ENCODE peak calls at places on chromosomes 13 and 19, in eight cellular contexts. W is ascending aorta, R is neuronal stem cell, Q is kidney, E is aorta, C is fibroblast of lung, I is sigmoid colon, F is IMR-90. G is an unnamed sample.
A peak's percentile ranks its signal among the peaks of the same experiment; 100 is the strongest.

GRCh38 chr13:33994198-33994597 is 176.2 kb downstream of the RFC3 start:
- DNase-seq in E (no peak), W (no peak), F (no peak), R (no peak), I (no peak), C (no peak), Q (no peak), G (no peak)

GRCh38 chr19:53509845-53510244 is 28.1 kb upstream of the ZNF331 start:
- DNase-seq in C (no peak), W (no peak), F (no peak), R (no peak), Q (no peak), E (no peak), I (no peak), G (no peak)

GRCh38 chr13:102117175-102117830 is 284.5 kb downstream of the FGF14 start:
- DNase-seq in R (no peak), W (no peak), I (no peak), C (no peak), E (no peak), Q (no peak), F (no peak), G (no peak)

GRCh38 chr19:51321799-51322198 is 10.4 kb downstream of the IGLON5 start:
- DNase-seq in E (no peak), W (no peak), F (no peak), Q (no peak), R (no peak), I (no peak), C (no peak), G (no peak)

GRCh38 chr13:35479223-35479536 is 2.7 kb upstream of the MAB21L1 start:
- DNase-seq in F (no peak), C (no peak), Q (no peak), W (no peak), I (no peak), E (no peak), R (no peak), G (no peak)

GRCh38 chr13:49602005-49602404 is 16.6 kb upstream of the RCBTB1 start:
- DNase-seq in E (no peak), C (no peak), R (no peak), Q (no peak), W (no peak), I (no peak), F (peak; percentile 10), G (no peak)

GRCh38 chr13:78638216-78638615 is 20.7 kb downstream of the OBI1 start:
- DNase-seq in W (no peak), R (no peak), F (no peak), C (peak; percentile 6), E (no peak), I (no peak), Q (no peak), G (no peak)

GRCh38 chr13:36323951-36324566 is 22.1 kb downstream of the SPART start:
- DNase-seq in W (no peak), C (peak; percentile 60), Q (no peak), E (no peak), F (peak; percentile 52), R (no peak), I (no peak), G (no peak)

GRCh38 chr19:32469796-32470195 is 64.2 kb downstream of the DPY19L3 start:
- DNase-seq in E (no peak), Q (no peak), F (peak; percentile 50), R (no peak), C (no peak), W (no peak), I (no peak), G (no peak)

GRCh38 chr13:98026457-98026857 is 73.0 kb downstream of the IPO5 start:
- DNase-seq in F (peak; percentile 40), I (no peak), C (peak; percentile 8), W (no peak), R (no peak), Q (no peak), E (no peak), G (no peak)

GRCh38 chr19:15337202-15337601 is 4.9 kb upstream of the BRD4 start:
- DNase-seq in Q (peak; percentile 9), C (peak; percentile 62), W (no peak), E (no peak), F (peak; percentile 80), R (no peak), I (no peak), G (no peak)

GRCh38 chr19:7348587-7349230 is at the start of gene ARHGEF18:
- DNase-seq in Q (peak; percentile 75), F (no peak), E (peak; percentile 64), C (no peak), I (peak; percentile 61), R (no peak), W (no peak), G (peak; percentile 97)

GRCh38 chr19:17681505-17682125 is 6.5 kb downstream of the UNC13A start:
- DNase-seq in C (peak; percentile 43), W (no peak), Q (peak; percentile 82), R (no peak), F (peak; percentile 56), E (no peak), I (no peak), G (no peak)

GRCh38 chr19:40191836-40192646 is 815 bp downstream of the MAP3K10 start:
- DNase-seq in Q (peak; percentile 80), I (peak; percentile 70), W (no peak), R (peak; percentile 61), E (no peak), F (peak; percentile 19), C (peak; percentile 25), G (no peak)

GRCh38 chr19:20318616-20319015 is 151.6 kb downstream of the ZNF486 start:
- DNase-seq in R (no peak), W (no peak), F (no peak), C (no peak), E (no peak), Q (no peak), I (no peak), G (no peak)

GRCh38 chr19:9078651-9079050 is 8.2 kb upstream of the OR1M1 start:
- DNase-seq in R (no peak), Q (no peak), I (no peak), C (no peak), E (no peak), F (no peak), W (no peak), G (no peak)

GRCh38 chr19:44308011-44308410 is 3.2 kb upstream of the ZNF235 start:
- DNase-seq in W (no peak), R (no peak), C (peak; percentile 22), Q (no peak), E (no peak), F (no peak), I (no peak), G (no peak)

GRCh38 chr13:20446900-20447299 is 78.8 kb downstream of the CRYL1 start:
- DNase-seq in F (no peak), C (no peak), W (no peak), R (no peak), Q (no peak), E (no peak), I (no peak), G (no peak)

GRCh38 chr13:97026759-97027555 is 32.7 kb upstream of the OXGR1 start:
- DNase-seq in F (no peak), C (peak; percentile 3), W (no peak), E (no peak), R (no peak), Q (no peak), I (no peak), G (no peak)

DNA sequence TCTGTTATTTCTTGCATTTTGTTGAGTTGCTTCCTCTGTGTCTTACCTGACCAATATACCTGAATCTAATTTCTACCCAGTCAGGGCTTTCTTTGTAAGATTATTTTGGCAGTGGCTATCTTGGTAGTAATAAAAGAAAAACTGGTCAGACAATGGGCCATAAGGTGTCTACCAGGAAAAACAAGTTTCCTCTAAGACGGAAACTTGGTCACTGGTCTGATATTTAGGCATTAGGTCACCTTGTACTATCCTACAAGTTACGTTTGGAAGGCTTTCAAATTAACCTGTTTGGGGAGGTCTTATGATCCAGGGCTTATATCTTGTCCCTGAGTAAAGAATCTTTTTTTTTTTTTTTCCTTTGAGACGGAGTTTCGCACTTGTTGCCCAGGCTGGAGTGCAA is 9.2 kb downstream of the ZNF823 start:
- DNase-seq in Q (no peak), F (no peak), C (no peak), E (no peak), R (no peak), I (no peak), W (no peak), G (no peak)
- H3K27ac ChIP-seq in Q (no peak overlapping the region), F (no peak overlapping the region), C (no peak overlapping the region), E (no peak overlapping the region), R (no peak overlapping the region), I (no peak overlapping the region), W (no peak overlapping the region), G (no peak overlapping the region)

DNA sequence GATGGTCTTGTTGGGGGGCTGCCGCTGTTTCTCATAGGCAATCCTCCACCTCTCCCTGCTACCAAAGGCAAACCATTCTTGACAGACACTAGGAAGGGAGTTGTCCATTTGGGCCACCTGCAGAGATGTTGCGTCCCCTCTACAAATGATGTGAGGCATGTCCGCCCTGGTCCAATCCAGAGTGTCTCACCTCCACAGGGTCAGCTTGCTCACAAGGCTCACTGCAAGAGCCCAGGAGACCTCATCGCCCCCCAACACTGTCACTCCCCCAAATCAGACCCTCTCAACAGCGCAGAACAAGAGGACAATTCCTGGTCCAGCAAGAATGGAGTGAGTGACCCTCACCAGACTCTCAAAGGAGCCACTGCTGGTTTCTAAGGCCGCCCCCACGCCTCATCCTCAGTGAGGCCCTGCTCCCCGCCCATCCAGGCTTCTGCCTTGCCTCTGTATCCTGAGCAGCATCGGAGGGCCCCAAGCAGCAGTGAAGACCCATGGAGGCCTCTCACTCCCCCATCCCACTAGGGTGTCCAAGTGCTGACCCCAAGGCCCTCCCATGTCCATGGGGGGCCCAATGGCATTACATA is 6.5 kb downstream of the HNRNPL start:
- DNase-seq in E (peak; percentile 29), R (no peak), W (no peak), F (no peak), C (no peak), Q (no peak), I (no peak), G (no peak)
- H3K36me3 ChIP-seq in E (peaks cover 37% of the 10 kb centered on the region), R (peaks cover 100% of the 10 kb centered on the region), W (peaks cover 93% of the 10 kb centered on the region), F (peaks cover 86% of the 10 kb centered on the region), C (peaks cover 58% of the 10 kb centered on the region), Q (peaks cover 78% of the 10 kb centered on the region), I (peaks cover 92% of the 10 kb centered on the region), G (peaks cover 92% of the 10 kb centered on the region)

DNA sequence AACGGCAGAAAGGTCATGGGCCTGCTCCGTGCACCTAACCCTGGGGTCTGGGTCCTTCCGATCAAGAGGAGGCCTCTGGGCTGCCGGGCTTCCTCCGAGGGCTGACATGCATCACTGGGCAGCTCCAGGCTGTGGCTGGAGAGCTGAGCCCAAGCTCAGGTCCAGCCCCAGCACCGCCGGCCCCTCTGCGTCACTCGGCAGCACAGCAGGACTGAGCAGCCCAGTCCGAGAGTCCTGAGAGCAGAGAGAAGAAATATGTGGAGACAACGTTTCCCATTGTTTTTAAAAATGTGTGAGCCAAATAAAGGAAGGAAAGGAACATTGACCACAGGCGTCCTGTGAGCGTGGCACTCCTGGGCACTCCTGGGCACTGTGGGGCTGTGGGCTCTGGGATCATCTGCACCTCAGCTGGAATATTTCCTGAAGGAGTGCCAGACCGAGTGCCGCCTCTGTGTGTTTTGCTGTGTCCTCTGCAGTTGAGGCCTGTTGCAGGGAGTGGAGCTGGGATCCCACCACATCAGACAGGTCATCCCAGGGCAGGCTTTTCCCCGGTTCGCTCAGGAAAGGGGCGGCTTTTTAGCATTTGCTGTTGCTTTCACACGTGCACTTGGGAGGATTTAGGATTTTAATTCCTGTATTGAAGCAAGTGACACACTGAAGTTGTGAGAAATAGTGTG is 37.8 kb upstream of the TFDP1 start:
- DNase-seq in F (peak; percentile 28), Q (peak; percentile 91), I (no peak), C (no peak), R (no peak), E (peak; percentile 73), W (no peak), G (no peak)
- H3K27ac ChIP-seq in F (no peak overlapping the region), Q (peak overlapping the region; percentile 40), I (peak overlapping the region; percentile 68), C (peak overlapping the region; percentile 57), R (peak overlapping the region; percentile 10), E (peak overlapping the region; percentile 7), W (peak overlapping the region; percentile 56), G (no peak overlapping the region)

GRCh38 chr19:55464669-55465068 is at the start of gene C19orf85:
- DNase-seq in Q (no peak), C (no peak), R (peak; percentile 81), E (no peak), W (no peak), I (no peak), F (no peak), G (no peak)
- H3K36me3 ChIP-seq in Q (no peaks in the 10 kb centered on the region), C (no peaks in the 10 kb centered on the region), R (no peaks in the 10 kb centered on the region), E (no peaks in the 10 kb centered on the region), W (no peaks in the 10 kb centered on the region), I (no peaks in the 10 kb centered on the region), F (no peaks in the 10 kb centered on the region), G (no peaks in the 10 kb centered on the region)